ENCODE peak calls at places on chromosome 6, in five cellular contexts. K is astrocyte of the spinal cord, V is left ventricle myocardium inferior, G is lower leg skin, W is brain microvascular endothelial cell. L is an unnamed sample.

GRCh38 chr6:150686566-150686965 is 86.9 kb downstream of the PLEKHG1 start:
- DNase-seq in K (no peak), V (no peak), G (no peak), W (no peak), L (no peak)

GRCh38 chr6:2970753-2971419 is 481 bp downstream of the SERPINB6 start:
- DNase-seq in K (peak; percentile 39), V (peak; percentile 84), G (peak; percentile 95), W (peak; percentile 30), L (no peak)

GRCh38 chr6:6851059-6851658 is 256.6 kb upstream of the RREB1 start:
- DNase-seq in K (peak; percentile 97), V (peak; percentile 27), G (no peak), W (peak; percentile 97), L (no peak)

GRCh38 chr6:28977351-28978136 is 27.6 kb downstream of the ZNF311 start:
- DNase-seq in K (peak; percentile 52), V (no peak), G (no peak), W (peak; percentile 22), L (no peak)

GRCh38 chr6:112296122-112296521 is 41.8 kb upstream of the LAMA4 start:
- DNase-seq in K (peak; percentile 57), V (no peak), G (no peak), W (peak; percentile 84), L (no peak)

GRCh38 chr6:152173957-152174356 is 366.5 kb downstream of the ESR1 start:
- DNase-seq in K (no peak), V (no peak), G (no peak), W (no peak), L (no peak)

GRCh38 chr6:128421788-128422187 is 98.6 kb downstream of the PTPRK start:
- DNase-seq in K (no peak), V (no peak), G (no peak), W (no peak), L (no peak)

GRCh38 chr6:138483911-138484731 is 15.2 kb downstream of the NHSL1 start:
- DNase-seq in K (no peak), V (no peak), G (no peak), W (no peak), L (no peak)

GRCh38 chr6:37176268-37177082 is 6.5 kb downstream of the PIM1 start:
- DNase-seq in K (no peak), V (no peak), G (no peak), W (peak; percentile 18), L (no peak)

GRCh38 chr6:135267085-135267484 is 86.0 kb downstream of the MYB start:
- DNase-seq in K (no peak), V (no peak), G (no peak), W (no peak), L (no peak)

GRCh38 chr6:161166677-161167076 is 107.2 kb downstream of the AGPAT4 start:
- DNase-seq in K (no peak), V (no peak), G (no peak), W (no peak), L (no peak)

GRCh38 chr6:79469381-79470246 is 67.6 kb downstream of the LCA5 start:
- DNase-seq in K (no peak), V (no peak), G (no peak), W (no peak), L (no peak)

GRCh38 chr6:31687321-31687720 is 6.5 kb upstream of the LY6G5C start:
- DNase-seq in K (no peak), V (no peak), G (no peak), W (no peak), L (no peak)

GRCh38 chr6:153092082-153093013 is 38.7 kb downstream of the RGS17 start:
- DNase-seq in K (peak; percentile 92), V (no peak), G (no peak), W (peak; percentile 76), L (no peak)

GRCh38 chr6:99458319-99458718 is 33.2 kb upstream of the PNISR start:
- DNase-seq in K (peak; percentile 15), V (no peak), G (no peak), W (peak; percentile 36), L (peak; percentile 10)
- TF ChIP-seq CTCF in K (peak; percentile 30), V (peak; percentile 13), G (no peak), W (peak; percentile 47), L (peak; percentile 43)

GRCh38 chr6:39227476-39227875 is 1.8 kb downstream of the KCNK5 start:
- DNase-seq in K (no peak), V (no peak), G (no peak), W (no peak), L (no peak)
- H3K4me3 ChIP-seq in K (no peak overlapping the region), V (peak overlapping the region; percentile 67), G (no peak overlapping the region), W (no peak overlapping the region), L (no peak overlapping the region)

DNA sequence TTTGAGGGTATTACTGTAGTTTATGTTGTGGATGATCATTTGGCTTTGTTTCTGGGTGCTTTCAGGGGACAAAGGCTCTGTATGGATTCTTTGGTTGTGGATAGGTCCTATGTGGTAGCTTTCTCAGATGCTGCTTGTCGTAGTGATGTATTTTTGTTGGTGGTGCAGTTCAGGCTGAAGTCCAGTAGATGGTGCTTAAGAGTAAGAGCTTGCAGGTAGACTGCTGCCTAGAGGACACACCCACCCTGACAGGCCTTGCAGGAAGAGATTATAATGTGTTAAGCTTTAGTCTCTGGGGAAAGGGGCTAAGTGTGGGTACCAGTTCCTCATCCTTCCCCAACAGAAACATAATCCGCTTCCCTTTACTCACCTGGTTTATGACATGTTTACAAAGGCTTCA is 62.6 kb upstream of the ADGRB3 start:
- DNase-seq in K (peak; percentile 11), V (no peak), G (no peak), W (peak; percentile 5), L (peak; percentile 35)
- TF ChIP-seq CTCF in K (peak; percentile 58), V (peak; percentile 9), G (no peak), W (peak; percentile 72), L (peak; percentile 84)

GRCh38 chr6:148342146-148343027 is at the start of gene SASH1:
- DNase-seq in K (peak; percentile 83), V (peak; percentile 66), G (peak; percentile 91), W (peak; percentile 55), L (no peak)
- H3K4me3 ChIP-seq in K (peak within 1 kb of the TSS; percentile 73), V (peak within 1 kb of the TSS; percentile 83), G (peak within 1 kb of the TSS; percentile 68), W (peak within 1 kb of the TSS; percentile 80), L (no peak within 1 kb of the TSS)

DNA sequence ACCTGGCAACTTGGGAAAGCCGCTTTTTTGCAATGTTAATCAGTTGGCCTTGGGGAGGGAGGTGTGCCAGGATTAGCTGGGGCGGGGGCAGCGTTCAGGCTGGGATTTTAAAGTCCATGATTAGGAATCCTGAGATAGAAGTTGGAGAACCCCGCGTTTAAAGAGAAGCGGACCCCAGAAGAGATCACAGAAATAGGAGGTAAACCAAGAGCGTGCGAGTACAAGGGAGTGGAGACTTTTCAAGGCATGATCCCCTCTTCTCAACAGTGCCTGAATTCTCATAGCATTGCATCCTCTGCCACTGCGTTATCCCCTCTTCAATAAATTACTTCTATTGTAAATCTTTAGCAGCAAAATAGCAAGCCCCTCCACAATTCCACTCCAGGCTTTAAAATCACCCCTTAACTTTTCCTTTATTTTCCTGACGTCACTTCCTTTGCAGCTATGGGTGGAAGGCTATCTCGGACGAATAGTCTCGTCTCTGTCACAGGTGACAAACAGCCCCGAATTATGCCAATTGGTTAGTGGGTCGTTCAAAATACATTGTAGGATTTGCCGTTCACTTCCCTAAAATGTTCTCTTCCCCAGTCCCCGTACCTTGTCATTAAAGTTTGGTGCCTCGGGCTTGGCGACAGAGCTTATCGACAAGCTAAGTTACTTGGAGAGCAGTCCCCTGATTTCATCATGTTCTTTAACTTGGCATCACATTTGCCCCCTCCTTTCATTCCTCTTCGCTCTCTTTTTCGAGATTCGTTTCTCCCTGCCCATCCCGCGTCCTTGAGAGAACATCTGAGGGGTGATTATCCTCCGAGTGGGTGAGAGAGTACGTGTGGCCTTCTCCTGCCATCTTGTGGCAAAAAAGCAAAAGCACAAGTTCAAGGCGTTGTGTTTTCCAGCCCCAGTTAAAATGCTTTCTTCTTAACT is 17.1 kb downstream of the OR2B2 start:
- DNase-seq in K (peak; percentile 89), V (no peak), G (no peak), W (peak; percentile 80), L (peak; percentile 74)
- TF ChIP-seq CTCF in K (peak; percentile 82), V (peak; percentile 83), G (peak; percentile 63), W (peak; percentile 89), L (peak; percentile 83)

GRCh38 chr6:131096786-131097185 is 33.7 kb upstream of the EPB41L2 start:
- DNase-seq in K (no peak), V (no peak), G (no peak), W (no peak), L (no peak)

GRCh38 chr6:131103296-131103695 is 32.0 kb upstream of the AKAP7 start:
- DNase-seq in K (peak; percentile 87), V (no peak), G (no peak), W (peak; percentile 89), L (no peak)

GRCh38 chr6:131103869-131104268 is 31.4 kb upstream of the AKAP7 start:
- DNase-seq in K (no peak), V (no peak), G (no peak), W (no peak), L (no peak)

GRCh38 chr6:131107166-131107565 is 28.1 kb upstream of the AKAP7 start:
- DNase-seq in K (peak; percentile 62), V (no peak), G (no peak), W (peak; percentile 78), L (no peak)

DNA sequence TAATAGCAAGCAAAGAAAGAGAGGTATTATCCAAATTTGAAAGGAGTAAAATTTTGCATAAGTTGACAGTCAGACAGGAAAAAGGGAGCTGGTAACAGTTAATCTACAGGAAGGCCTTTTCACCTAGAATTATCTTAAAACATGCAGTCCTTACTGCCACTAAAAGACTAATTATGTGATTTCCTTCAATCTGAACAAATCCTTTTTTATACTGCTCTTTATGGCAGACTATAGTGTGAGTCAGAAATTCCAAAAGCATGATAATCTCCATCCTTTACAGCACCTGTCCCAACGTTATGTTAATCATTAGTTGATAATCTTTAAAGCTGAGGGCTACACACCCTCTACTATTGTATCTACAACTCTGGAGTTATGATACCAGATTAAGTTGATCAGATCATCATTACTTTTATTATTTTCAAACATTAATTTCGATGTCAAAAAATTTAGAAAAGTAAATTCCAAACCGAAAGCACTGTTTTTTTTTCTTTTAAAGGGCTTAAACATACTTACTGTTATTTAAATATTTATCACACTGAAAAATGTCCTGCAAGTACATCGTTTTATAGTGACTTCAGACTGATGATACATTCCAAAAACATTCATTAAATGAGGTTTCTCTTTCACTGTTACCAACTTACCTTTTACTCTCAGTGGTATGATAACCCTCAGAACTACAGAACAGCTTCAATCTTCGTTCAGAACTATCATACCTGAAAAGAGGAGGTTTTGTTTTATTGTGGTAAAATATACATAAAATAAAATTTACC is 33.2 kb upstream of the AKAP7 start:
- DNase-seq in K (peak; percentile 59), V (no peak), G (no peak), W (no peak), L (no peak)
- H3K4me3 ChIP-seq in K (no peak overlapping the region), V (no peak overlapping the region), G (no peak overlapping the region), W (no peak overlapping the region), L (no peak overlapping the region)

GRCh38 chr6:18681828-18682503 is 294.8 kb downstream of the RNF144B start:
- DNase-seq in K (no peak), V (no peak), G (no peak), W (no peak), L (no peak)

GRCh38 chr6:18684343-18684742 is 297.2 kb downstream of the RNF144B start:
- DNase-seq in K (no peak), V (no peak), G (no peak), W (no peak), L (no peak)

GRCh38 chr6:18680842-18681241 is 293.7 kb downstream of the RNF144B start:
- DNase-seq in K (no peak), V (no peak), G (no peak), W (no peak), L (no peak)
- TF ChIP-seq CTCF in K (peak; percentile 7), V (no peak), G (no peak), W (peak; percentile 28), L (peak; percentile 10)

L was measured in GM12864.